ENCODE peak calls at places on chromosomes 5 and 9, in nine cellular contexts. One of them, this sample, is unnamed.

GRCh38 chr9:76912631-76913275 is 6.8 kb upstream of the PRUNE2 start:
- DNase-seq in mammary epithelial cell: peak; percentile 35
- DNase-seq in spleen: no peak
- DNase-seq in GM23338: no peak
- DNase-seq in lower lobe of right lung: no peak
- DNase-seq in transverse colon: no peak
- DNase-seq in esophagus squamous epithelium: no peak
- DNase-seq in body of pancreas: no peak
- DNase-seq in right cardiac atrium: no peak
- DNase-seq in this sample: no peak

GRCh38 chr9:115593587-115594091 is 475.7 kb upstream of the TNC start:
- DNase-seq in mammary epithelial cell: peak; percentile 47
- DNase-seq in spleen: no peak
- DNase-seq in GM23338: peak; percentile 79
- DNase-seq in lower lobe of right lung: no peak
- DNase-seq in transverse colon: no peak
- DNase-seq in esophagus squamous epithelium: no peak
- DNase-seq in body of pancreas: peak; percentile 12
- DNase-seq in right cardiac atrium: no peak
- DNase-seq in this sample: no peak

GRCh38 chr5:119478781-119479180 is 26.5 kb downstream of the HSD17B4 start:
- DNase-seq in mammary epithelial cell: peak; percentile 11
- DNase-seq in spleen: no peak
- DNase-seq in GM23338: no peak
- DNase-seq in lower lobe of right lung: no peak
- DNase-seq in transverse colon: no peak
- DNase-seq in esophagus squamous epithelium: no peak
- DNase-seq in body of pancreas: no peak
- DNase-seq in right cardiac atrium: no peak
- DNase-seq in this sample: no peak

GRCh38 chr5:179178016-179178575 is 117.9 kb downstream of the ZNF354C start:
- DNase-seq in mammary epithelial cell: no peak
- DNase-seq in spleen: peak; percentile 35
- DNase-seq in GM23338: no peak
- DNase-seq in lower lobe of right lung: peak; percentile 37
- DNase-seq in transverse colon: no peak
- DNase-seq in esophagus squamous epithelium: no peak
- DNase-seq in body of pancreas: no peak
- DNase-seq in right cardiac atrium: no peak
- DNase-seq in this sample: no peak

GRCh38 chr9:108534741-108535140 is 321.0 kb downstream of the ACTL7B start:
- DNase-seq in mammary epithelial cell: peak; percentile 90
- DNase-seq in spleen: no peak
- DNase-seq in GM23338: no peak
- DNase-seq in lower lobe of right lung: no peak
- DNase-seq in transverse colon: no peak
- DNase-seq in esophagus squamous epithelium: no peak
- DNase-seq in body of pancreas: no peak
- DNase-seq in right cardiac atrium: no peak
- DNase-seq in this sample: no peak

GRCh38 chr5:6485441-6485840 is 36.8 kb downstream of the UBE2QL1 start:
- DNase-seq in mammary epithelial cell: no peak
- DNase-seq in spleen: no peak
- DNase-seq in GM23338: no peak
- DNase-seq in lower lobe of right lung: no peak
- DNase-seq in transverse colon: no peak
- DNase-seq in esophagus squamous epithelium: no peak
- DNase-seq in body of pancreas: no peak
- DNase-seq in right cardiac atrium: no peak
- DNase-seq in this sample: no peak

GRCh38 chr9:89474939-89475338 is 23.0 kb downstream of the SEMA4D start:
- DNase-seq in mammary epithelial cell: no peak
- DNase-seq in spleen: no peak
- DNase-seq in GM23338: no peak
- DNase-seq in lower lobe of right lung: no peak
- DNase-seq in transverse colon: no peak
- DNase-seq in esophagus squamous epithelium: no peak
- DNase-seq in body of pancreas: no peak
- DNase-seq in right cardiac atrium: no peak
- DNase-seq in this sample: no peak

GRCh38 chr9:98974994-98975712 is 31.4 kb downstream of the COL15A1 start:
- DNase-seq in mammary epithelial cell: peak; percentile 66
- DNase-seq in spleen: peak; percentile 95
- DNase-seq in GM23338: peak; percentile 91
- DNase-seq in lower lobe of right lung: peak; percentile 90
- DNase-seq in transverse colon: peak; percentile 89
- DNase-seq in esophagus squamous epithelium: no peak
- DNase-seq in body of pancreas: peak; percentile 93
- DNase-seq in right cardiac atrium: peak; percentile 94
- DNase-seq in this sample: peak; percentile 61

GRCh38 chr5:172926796-172927195 is 32.4 kb upstream of the RPL26L1 start:
- DNase-seq in mammary epithelial cell: no peak
- DNase-seq in spleen: no peak
- DNase-seq in GM23338: no peak
- DNase-seq in lower lobe of right lung: no peak
- DNase-seq in transverse colon: no peak
- DNase-seq in esophagus squamous epithelium: no peak
- DNase-seq in body of pancreas: no peak
- DNase-seq in right cardiac atrium: no peak
- DNase-seq in this sample: no peak

GRCh38 chr9:128787583-128788156 is 617 bp downstream of the TBC1D13 start:
- DNase-seq in mammary epithelial cell: peak; percentile 5
- DNase-seq in spleen: no peak
- DNase-seq in GM23338: peak; percentile 36
- DNase-seq in lower lobe of right lung: no peak
- DNase-seq in transverse colon: peak; percentile 23
- DNase-seq in esophagus squamous epithelium: no peak
- DNase-seq in body of pancreas: no peak
- DNase-seq in right cardiac atrium: no peak
- DNase-seq in this sample: no peak

GRCh38 chr5:122846051-122846567 is 696 bp downstream of the SNX24 start:
- DNase-seq in mammary epithelial cell: peak; percentile 76
- DNase-seq in spleen: no peak
- DNase-seq in GM23338: peak; percentile 23
- DNase-seq in lower lobe of right lung: no peak
- DNase-seq in transverse colon: no peak
- DNase-seq in esophagus squamous epithelium: no peak
- DNase-seq in body of pancreas: no peak
- DNase-seq in right cardiac atrium: no peak
- DNase-seq in this sample: no peak

GRCh38 chr5:159208508-159209437 is 580 bp downstream of the RNF145 start:
- DNase-seq in mammary epithelial cell: no peak
- DNase-seq in spleen: no peak
- DNase-seq in GM23338: peak; percentile 78
- DNase-seq in lower lobe of right lung: peak; percentile 65
- DNase-seq in transverse colon: peak; percentile 47
- DNase-seq in esophagus squamous epithelium: no peak
- DNase-seq in body of pancreas: peak; percentile 35
- DNase-seq in right cardiac atrium: peak; percentile 73
- DNase-seq in this sample: peak; percentile 2

GRCh38 chr5:119551819-119552218 is 77.5 kb upstream of the FAM170A start:
- DNase-seq in mammary epithelial cell: no peak
- DNase-seq in spleen: no peak
- DNase-seq in GM23338: no peak
- DNase-seq in lower lobe of right lung: no peak
- DNase-seq in transverse colon: no peak
- DNase-seq in esophagus squamous epithelium: no peak
- DNase-seq in body of pancreas: no peak
- DNase-seq in right cardiac atrium: no peak
- DNase-seq in this sample: no peak

GRCh38 chr9:73230257-73230656 is 78.6 kb downstream of the ANXA1 start:
- DNase-seq in mammary epithelial cell: peak; percentile 43
- DNase-seq in spleen: no peak
- DNase-seq in GM23338: no peak
- DNase-seq in lower lobe of right lung: no peak
- DNase-seq in transverse colon: no peak
- DNase-seq in esophagus squamous epithelium: no peak
- DNase-seq in body of pancreas: no peak
- DNase-seq in right cardiac atrium: no peak
- DNase-seq in this sample: no peak

GRCh38 chr9:83472221-83472665 is 66.0 kb downstream of the FRMD3 start:
- DNase-seq in mammary epithelial cell: peak; percentile 36
- DNase-seq in spleen: no peak
- DNase-seq in GM23338: no peak
- DNase-seq in lower lobe of right lung: no peak
- DNase-seq in transverse colon: peak; percentile 44
- DNase-seq in esophagus squamous epithelium: no peak
- DNase-seq in body of pancreas: no peak
- DNase-seq in right cardiac atrium: no peak
- DNase-seq in this sample: no peak

GRCh38 chr5:116632890-116633289 is 58.3 kb upstream of the SEMA6A start:
- DNase-seq in mammary epithelial cell: no peak
- DNase-seq in spleen: no peak
- DNase-seq in GM23338: no peak
- DNase-seq in lower lobe of right lung: no peak
- DNase-seq in transverse colon: no peak
- DNase-seq in esophagus squamous epithelium: no peak
- DNase-seq in body of pancreas: no peak
- DNase-seq in right cardiac atrium: no peak
- DNase-seq in this sample: no peak

GRCh38 chr5:136374638-136375037 is 9.3 kb upstream of the TRPC7 start:
- DNase-seq in mammary epithelial cell: no peak
- DNase-seq in spleen: no peak
- DNase-seq in GM23338: no peak
- DNase-seq in lower lobe of right lung: no peak
- DNase-seq in transverse colon: no peak
- DNase-seq in esophagus squamous epithelium: no peak
- DNase-seq in body of pancreas: no peak
- DNase-seq in right cardiac atrium: no peak
- DNase-seq in this sample: no peak

GRCh38 chr5:72611111-72611724 is 104.0 kb upstream of the ZNF366 start:
- DNase-seq in mammary epithelial cell: peak; percentile 43
- DNase-seq in spleen: peak; percentile 85
- DNase-seq in GM23338: peak; percentile 92
- DNase-seq in lower lobe of right lung: peak; percentile 81
- DNase-seq in transverse colon: peak; percentile 74
- DNase-seq in esophagus squamous epithelium: peak; percentile 7
- DNase-seq in body of pancreas: peak; percentile 72
- DNase-seq in right cardiac atrium: peak; percentile 88
- DNase-seq in this sample: peak; percentile 1

GRCh38 chr9:122378236-122378635 is 7.4 kb downstream of the PTGS1 start:
- DNase-seq in mammary epithelial cell: no peak
- DNase-seq in spleen: peak; percentile 68
- DNase-seq in GM23338: no peak
- DNase-seq in lower lobe of right lung: no peak
- DNase-seq in transverse colon: no peak
- DNase-seq in esophagus squamous epithelium: no peak
- DNase-seq in body of pancreas: no peak
- DNase-seq in right cardiac atrium: no peak
- DNase-seq in this sample: no peak
- H3K4me1 ChIP-seq in mammary epithelial cell: peaks cover 23% of the 10 kb centered on the region
- H3K4me1 ChIP-seq in spleen: peaks cover 40% of the 10 kb centered on the region
- H3K4me1 ChIP-seq in GM23338: peaks cover 15% of the 10 kb centered on the region
- H3K4me1 ChIP-seq in lower lobe of right lung: peaks cover 19% of the 10 kb centered on the region
- H3K4me1 ChIP-seq in transverse colon: peaks cover 33% of the 10 kb centered on the region
- H3K4me1 ChIP-seq in esophagus squamous epithelium: peaks cover 47% of the 10 kb centered on the region
- H3K4me1 ChIP-seq in body of pancreas: peaks cover 24% of the 10 kb centered on the region
- H3K4me1 ChIP-seq in right cardiac atrium: peaks cover 5% of the 10 kb centered on the region
- H3K4me1 ChIP-seq in this sample: no peaks in the 10 kb centered on the region

DNA sequence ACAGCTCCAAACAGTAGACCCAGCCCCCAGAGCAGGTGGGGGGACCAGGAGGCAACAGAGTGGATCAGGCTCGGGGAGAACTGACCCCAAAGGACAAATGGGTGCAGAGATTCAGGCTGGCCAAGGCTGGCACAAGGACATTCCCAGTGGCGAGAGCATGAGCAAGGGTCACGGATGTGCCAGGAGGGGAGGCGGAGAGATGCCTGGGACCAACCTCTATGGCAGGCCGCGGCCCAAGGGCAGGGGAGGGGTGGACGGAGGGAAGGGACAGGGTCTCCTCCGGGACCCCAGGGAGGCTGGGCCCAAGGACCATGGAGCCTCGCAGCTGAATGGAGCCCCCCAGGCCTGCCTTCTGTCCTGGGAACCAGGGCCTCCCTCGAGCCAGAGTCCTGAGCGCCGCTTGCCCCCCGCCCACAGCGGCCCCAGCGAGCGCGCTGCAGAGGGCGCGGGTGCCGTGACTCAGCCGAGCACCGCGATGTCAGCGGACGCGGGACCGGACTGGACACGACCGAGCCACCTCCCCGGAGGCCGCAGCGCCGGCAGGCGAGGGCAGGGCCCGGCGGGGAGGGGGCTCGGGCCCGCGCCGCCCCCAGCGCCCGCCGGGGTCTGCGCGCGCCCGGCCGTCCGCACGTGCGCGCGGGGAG is 546 bp downstream of the ABCA2 start:
- DNase-seq in mammary epithelial cell: no peak
- DNase-seq in spleen: peak; percentile 89
- DNase-seq in GM23338: peak; percentile 48
- DNase-seq in lower lobe of right lung: no peak
- DNase-seq in transverse colon: no peak
- DNase-seq in esophagus squamous epithelium: no peak
- DNase-seq in body of pancreas: no peak
- DNase-seq in right cardiac atrium: no peak
- DNase-seq in this sample: no peak
- H3K4me3 ChIP-seq in mammary epithelial cell: peak overlapping the region; percentile 53
- H3K4me3 ChIP-seq in spleen: peak overlapping the region; percentile 86
- H3K4me3 ChIP-seq in GM23338: peak overlapping the region; percentile 57
- H3K4me3 ChIP-seq in lower lobe of right lung: peak overlapping the region; percentile 59
- H3K4me3 ChIP-seq in transverse colon: peak overlapping the region; percentile 54
- H3K4me3 ChIP-seq in esophagus squamous epithelium: peak overlapping the region; percentile 17
- H3K4me3 ChIP-seq in body of pancreas: no peak overlapping the region
- H3K4me3 ChIP-seq in right cardiac atrium: peak overlapping the region; percentile 74
- H3K4me3 ChIP-seq in this sample: peak overlapping the region; percentile 39

DNA sequence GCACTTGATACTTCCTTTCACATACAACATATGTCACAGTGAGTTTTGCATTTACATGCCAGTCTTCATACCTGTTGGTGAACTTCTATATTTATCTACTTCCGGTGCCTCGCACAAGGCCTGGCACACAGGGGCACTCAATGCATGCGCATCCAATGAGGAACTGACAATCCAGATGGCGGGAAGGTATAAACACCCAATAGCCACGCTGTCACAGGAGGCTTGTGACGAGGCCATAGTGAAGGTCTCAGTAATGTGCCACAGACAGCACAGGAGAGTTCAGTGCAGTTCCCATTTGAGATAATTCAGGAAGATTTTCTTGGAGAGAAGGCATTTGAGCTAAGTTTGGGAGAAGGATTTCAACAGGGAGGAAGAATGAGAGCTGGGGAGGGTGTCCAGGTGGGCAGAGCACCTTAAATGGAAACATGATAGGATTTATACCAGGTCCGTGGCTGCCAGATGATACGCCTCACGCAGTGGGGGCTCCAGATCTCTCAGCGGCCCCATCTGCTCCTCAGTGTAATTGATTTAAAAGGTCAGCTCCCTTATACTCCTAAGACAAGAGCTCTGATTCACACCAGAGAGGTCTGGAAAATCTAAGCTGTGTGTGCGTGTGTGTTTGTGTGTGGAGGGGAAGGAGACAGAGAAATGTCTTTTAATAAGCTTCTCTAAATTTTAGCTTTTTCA is 206.2 kb downstream of the DCP2 start:
- DNase-seq in mammary epithelial cell: no peak
- DNase-seq in spleen: no peak
- DNase-seq in GM23338: no peak
- DNase-seq in lower lobe of right lung: no peak
- DNase-seq in transverse colon: no peak
- DNase-seq in esophagus squamous epithelium: no peak
- DNase-seq in body of pancreas: no peak
- DNase-seq in right cardiac atrium: no peak
- DNase-seq in this sample: no peak
- H3K4me1 ChIP-seq in mammary epithelial cell: peaks cover 12% of the 10 kb centered on the region
- H3K4me1 ChIP-seq in spleen: no peaks in the 10 kb centered on the region
- H3K4me1 ChIP-seq in GM23338: peaks cover 26% of the 10 kb centered on the region
- H3K4me1 ChIP-seq in lower lobe of right lung: peaks cover 14% of the 10 kb centered on the region
- H3K4me1 ChIP-seq in transverse colon: no peaks in the 10 kb centered on the region
- H3K4me1 ChIP-seq in esophagus squamous epithelium: peaks cover 32% of the 10 kb centered on the region
- H3K4me1 ChIP-seq in body of pancreas: no peaks in the 10 kb centered on the region
- H3K4me1 ChIP-seq in right cardiac atrium: peaks cover 16% of the 10 kb centered on the region
- H3K4me1 ChIP-seq in this sample: no peaks in the 10 kb centered on the region

GRCh38 chr5:82349651-82350050 is 71.5 kb upstream of the RPS23 start:
- DNase-seq in mammary epithelial cell: no peak
- DNase-seq in spleen: no peak
- DNase-seq in GM23338: peak; percentile 83
- DNase-seq in lower lobe of right lung: no peak
- DNase-seq in transverse colon: peak; percentile 12
- DNase-seq in esophagus squamous epithelium: no peak
- DNase-seq in body of pancreas: no peak
- DNase-seq in right cardiac atrium: peak; percentile 56
- DNase-seq in this sample: no peak
- H3K4me3 ChIP-seq in mammary epithelial cell: no peak overlapping the region
- H3K4me3 ChIP-seq in spleen: no peak overlapping the region
- H3K4me3 ChIP-seq in GM23338: no peak overlapping the region
- H3K4me3 ChIP-seq in lower lobe of right lung: no peak overlapping the region
- H3K4me3 ChIP-seq in transverse colon: no peak overlapping the region
- H3K4me3 ChIP-seq in esophagus squamous epithelium: no peak overlapping the region
- H3K4me3 ChIP-seq in body of pancreas: no peak overlapping the region
- H3K4me3 ChIP-seq in right cardiac atrium: no peak overlapping the region
- H3K4me3 ChIP-seq in this sample: no peak overlapping the region